ENCODE peak calls at places on chromosomes 2 and 18, in seven cellular contexts. One of them, this sample, is unnamed.

GRCh38 chr2:144505245-144505801 is 14.6 kb downstream of the ZEB2 start:
- DNase-seq in HEK293T: no peak
- DNase-seq in HFF-Myc: no peak
- DNase-seq in fibroblast of villous mesenchyme: no peak
- DNase-seq in AG09309: no peak
- DNase-seq in stimulated activated CD4-positive, alpha-beta T cell treated with anti-CD3 and anti-CD28 coated beads, Interleukin-15, amount 100 ng/mL, for 24 hours: no peak
- DNase-seq in Right ventricle myocardium inferior: no peak
- DNase-seq in this sample: no peak

GRCh38 chr18:65610939-65611338 is 139.9 kb upstream of the CDH7 start:
- DNase-seq in AG09309: no peak
- DNase-seq in fibroblast of villous mesenchyme: no peak
- DNase-seq in HFF-Myc: no peak
- DNase-seq in HEK293T: no peak
- DNase-seq in Right ventricle myocardium inferior: no peak
- DNase-seq in stimulated activated CD4-positive, alpha-beta T cell treated with anti-CD3 and anti-CD28 coated beads, Interleukin-15, amount 100 ng/mL, for 24 hours: no peak
- DNase-seq in this sample: no peak

GRCh38 chr2:45649855-45650806 is 1.3 kb upstream of the PRKCE start:
- DNase-seq in HEK293T: peak
- DNase-seq in HFF-Myc: no peak
- DNase-seq in AG09309: no peak
- DNase-seq in Right ventricle myocardium inferior: peak
- DNase-seq in stimulated activated CD4-positive, alpha-beta T cell treated with anti-CD3 and anti-CD28 coated beads, Interleukin-15, amount 100 ng/mL, for 24 hours: peak
- DNase-seq in fibroblast of villous mesenchyme: peak
- DNase-seq in this sample: no peak

GRCh38 chr18:75317300-75317699 is 106.7 kb downstream of the TSHZ1 start:
- DNase-seq in stimulated activated CD4-positive, alpha-beta T cell treated with anti-CD3 and anti-CD28 coated beads, Interleukin-15, amount 100 ng/mL, for 24 hours: no peak
- DNase-seq in HFF-Myc: no peak
- DNase-seq in AG09309: no peak
- DNase-seq in Right ventricle myocardium inferior: no peak
- DNase-seq in HEK293T: no peak
- DNase-seq in fibroblast of villous mesenchyme: no peak
- DNase-seq in this sample: no peak

GRCh38 chr2:179991344-179991743 is 15.8 kb downstream of the CWC22 start:
- DNase-seq in fibroblast of villous mesenchyme: no peak
- DNase-seq in Right ventricle myocardium inferior: no peak
- DNase-seq in HEK293T: peak
- DNase-seq in AG09309: no peak
- DNase-seq in HFF-Myc: no peak
- DNase-seq in stimulated activated CD4-positive, alpha-beta T cell treated with anti-CD3 and anti-CD28 coated beads, Interleukin-15, amount 100 ng/mL, for 24 hours: peak
- DNase-seq in this sample: no peak

GRCh38 chr2:11435036-11435435 is 30.9 kb downstream of the E2F6 start:
- DNase-seq in stimulated activated CD4-positive, alpha-beta T cell treated with anti-CD3 and anti-CD28 coated beads, Interleukin-15, amount 100 ng/mL, for 24 hours: no peak
- DNase-seq in Right ventricle myocardium inferior: no peak
- DNase-seq in AG09309: no peak
- DNase-seq in HEK293T: no peak
- DNase-seq in fibroblast of villous mesenchyme: no peak
- DNase-seq in HFF-Myc: no peak
- DNase-seq in this sample: no peak

GRCh38 chr2:62307469-62308389 is 111.8 kb downstream of the B3GNT2 start:
- DNase-seq in AG09309: no peak
- DNase-seq in HFF-Myc: no peak
- DNase-seq in fibroblast of villous mesenchyme: no peak
- DNase-seq in HEK293T: no peak
- DNase-seq in stimulated activated CD4-positive, alpha-beta T cell treated with anti-CD3 and anti-CD28 coated beads, Interleukin-15, amount 100 ng/mL, for 24 hours: no peak
- DNase-seq in Right ventricle myocardium inferior: no peak
- DNase-seq in this sample: no peak

GRCh38 chr2:200756618-200757321 is 54.9 kb upstream of the BZW1 start:
- DNase-seq in Right ventricle myocardium inferior: no peak
- DNase-seq in AG09309: peak
- DNase-seq in HEK293T: no peak
- DNase-seq in fibroblast of villous mesenchyme: peak
- DNase-seq in stimulated activated CD4-positive, alpha-beta T cell treated with anti-CD3 and anti-CD28 coated beads, Interleukin-15, amount 100 ng/mL, for 24 hours: no peak
- DNase-seq in HFF-Myc: peak
- DNase-seq in this sample: no peak

GRCh38 chr18:48671561-48671945 is 132.7 kb downstream of the CTIF start:
- DNase-seq in Right ventricle myocardium inferior: no peak
- DNase-seq in fibroblast of villous mesenchyme: no peak
- DNase-seq in AG09309: no peak
- DNase-seq in HFF-Myc: no peak
- DNase-seq in stimulated activated CD4-positive, alpha-beta T cell treated with anti-CD3 and anti-CD28 coated beads, Interleukin-15, amount 100 ng/mL, for 24 hours: no peak
- DNase-seq in HEK293T: no peak
- DNase-seq in this sample: no peak

GRCh38 chr2:143934170-143934912 is 585.6 kb downstream of the ZEB2 start:
- DNase-seq in HEK293T: no peak
- DNase-seq in HFF-Myc: no peak
- DNase-seq in fibroblast of villous mesenchyme: peak
- DNase-seq in stimulated activated CD4-positive, alpha-beta T cell treated with anti-CD3 and anti-CD28 coated beads, Interleukin-15, amount 100 ng/mL, for 24 hours: no peak
- DNase-seq in Right ventricle myocardium inferior: no peak
- DNase-seq in AG09309: no peak
- DNase-seq in this sample: no peak

GRCh38 chr2:239025081-239025801 is 177.4 kb downstream of the TWIST2 start:
- DNase-seq in HEK293T: no peak
- DNase-seq in AG09309: peak
- DNase-seq in Right ventricle myocardium inferior: no peak
- DNase-seq in fibroblast of villous mesenchyme: peak
- DNase-seq in HFF-Myc: peak
- DNase-seq in stimulated activated CD4-positive, alpha-beta T cell treated with anti-CD3 and anti-CD28 coated beads, Interleukin-15, amount 100 ng/mL, for 24 hours: no peak
- DNase-seq in this sample: no peak

GRCh38 chr2:29066989-29067605 is 7.2 kb downstream of the PCARE start:
- DNase-seq in stimulated activated CD4-positive, alpha-beta T cell treated with anti-CD3 and anti-CD28 coated beads, Interleukin-15, amount 100 ng/mL, for 24 hours: no peak
- DNase-seq in fibroblast of villous mesenchyme: no peak
- DNase-seq in HEK293T: no peak
- DNase-seq in HFF-Myc: no peak
- DNase-seq in AG09309: no peak
- DNase-seq in Right ventricle myocardium inferior: no peak
- DNase-seq in this sample: no peak

GRCh38 chr2:162390801-162391200 is 46.9 kb downstream of the GCA start:
- DNase-seq in AG09309: no peak
- DNase-seq in fibroblast of villous mesenchyme: no peak
- DNase-seq in stimulated activated CD4-positive, alpha-beta T cell treated with anti-CD3 and anti-CD28 coated beads, Interleukin-15, amount 100 ng/mL, for 24 hours: no peak
- DNase-seq in Right ventricle myocardium inferior: no peak
- DNase-seq in HFF-Myc: no peak
- DNase-seq in HEK293T: no peak
- DNase-seq in this sample: no peak

GRCh38 chr2:179104736-179105135 is 54.8 kb upstream of the CCDC141 start:
- DNase-seq in fibroblast of villous mesenchyme: peak
- DNase-seq in HFF-Myc: no peak
- DNase-seq in Right ventricle myocardium inferior: no peak
- DNase-seq in HEK293T: no peak
- DNase-seq in AG09309: no peak
- DNase-seq in stimulated activated CD4-positive, alpha-beta T cell treated with anti-CD3 and anti-CD28 coated beads, Interleukin-15, amount 100 ng/mL, for 24 hours: no peak
- DNase-seq in this sample: no peak

GRCh38 chr2:235283246-235283645 is 210.6 kb upstream of the AGAP1 start:
- DNase-seq in HEK293T: no peak
- DNase-seq in stimulated activated CD4-positive, alpha-beta T cell treated with anti-CD3 and anti-CD28 coated beads, Interleukin-15, amount 100 ng/mL, for 24 hours: no peak
- DNase-seq in HFF-Myc: no peak
- DNase-seq in AG09309: no peak
- DNase-seq in fibroblast of villous mesenchyme: no peak
- DNase-seq in Right ventricle myocardium inferior: no peak
- DNase-seq in this sample: no peak

GRCh38 chr2:64594563-64594989 is 59.1 kb downstream of the SERTAD2 start:
- DNase-seq in HEK293T: no peak
- DNase-seq in HFF-Myc: no peak
- DNase-seq in stimulated activated CD4-positive, alpha-beta T cell treated with anti-CD3 and anti-CD28 coated beads, Interleukin-15, amount 100 ng/mL, for 24 hours: no peak
- DNase-seq in Right ventricle myocardium inferior: no peak
- DNase-seq in fibroblast of villous mesenchyme: no peak
- DNase-seq in AG09309: peak
- DNase-seq in this sample: no peak

GRCh38 chr2:160109939-160110673 is 47.7 kb upstream of the PLA2R1 start:
- DNase-seq in HEK293T: peak
- DNase-seq in stimulated activated CD4-positive, alpha-beta T cell treated with anti-CD3 and anti-CD28 coated beads, Interleukin-15, amount 100 ng/mL, for 24 hours: peak
- DNase-seq in AG09309: peak
- DNase-seq in fibroblast of villous mesenchyme: peak
- DNase-seq in HFF-Myc: peak
- DNase-seq in Right ventricle myocardium inferior: peak
- DNase-seq in this sample: peak